ENCODE peak calls at places on chromosomes 5 and 9, in five cellular contexts. D is CD4-positive, alpha-beta memory T cell; R is spleen; F is cardiac muscle cell; N is GM23338. L is an unnamed sample.
A peak's percentile ranks its signal among the peaks of the same experiment; 100 is the strongest.

GRCh38 chr5:75140277-75140676 is 87.9 kb upstream of the GCNT4 start:
- DNase-seq in F (no peak), R (no peak), D (no peak), N (no peak), L (no peak)

GRCh38 chr9:81686614-81687520 is 2.5 kb downstream of the TLE1 start:
- DNase-seq in R (peak; percentile 94), D (no peak), N (peak; percentile 96), F (peak; percentile 89), L (no peak)

GRCh38 chr5:142881727-142882126 is 111.5 kb downstream of the ARHGAP26 start:
- DNase-seq in N (peak; percentile 86), R (no peak), D (no peak), F (no peak), L (no peak)

GRCh38 chr9:77305622-77306365 is 128.5 kb downstream of the VPS13A start:
- DNase-seq in D (no peak), N (no peak), R (no peak), F (peak; percentile 13), L (no peak)

GRCh38 chr5:136613243-136613642 is 247.9 kb upstream of the TRPC7 start:
- DNase-seq in N (no peak), D (no peak), F (no peak), R (no peak), L (no peak)

GRCh38 chr5:171342362-171343111 is 33.5 kb downstream of the TLX3 start:
- DNase-seq in D (peak; percentile 19), F (peak; percentile 77), N (peak; percentile 88), R (peak; percentile 15), L (peak; percentile 30)

GRCh38 chr5:148147415-148147814 is 20.9 kb upstream of the SPINK14 start:
- DNase-seq in D (no peak), N (no peak), R (no peak), F (no peak), L (no peak)

GRCh38 chr5:65014769-65015168 is 246.0 kb downstream of the CWC27 start:
- DNase-seq in D (no peak), N (no peak), F (no peak), R (no peak), L (no peak)

GRCh38 chr5:6714221-6715041 is 1.2 kb downstream of the TENT4A start:
- DNase-seq in N (peak; percentile 35), R (peak; percentile 91), F (peak; percentile 20), D (peak; percentile 19), L (peak; percentile 29)

GRCh38 chr5:111225926-111226325 is 1.7 kb downstream of the CAMK4 start:
- DNase-seq in F (no peak), N (no peak), R (no peak), D (no peak), L (no peak)

GRCh38 chr9:92964981-92965758 is 17.8 kb downstream of the FGD3 start:
- DNase-seq in D (no peak), R (peak; percentile 94), N (no peak), F (no peak), L (peak; percentile 52)

GRCh38 chr9:92965759-92966517 is 18.6 kb downstream of the FGD3 start:
- DNase-seq in N (no peak), D (no peak), R (peak; percentile 82), F (no peak), L (no peak)

GRCh38 chr9:92968081-92968480 is 20.8 kb downstream of the FGD3 start:
- DNase-seq in F (no peak), R (peak; percentile 59), N (no peak), D (no peak), L (no peak)

GRCh38 chr9:92964607-92964975 is 17.3 kb downstream of the FGD3 start:
- DNase-seq in N (no peak), D (no peak), R (peak; percentile 89), F (no peak), L (no peak)

DNA sequence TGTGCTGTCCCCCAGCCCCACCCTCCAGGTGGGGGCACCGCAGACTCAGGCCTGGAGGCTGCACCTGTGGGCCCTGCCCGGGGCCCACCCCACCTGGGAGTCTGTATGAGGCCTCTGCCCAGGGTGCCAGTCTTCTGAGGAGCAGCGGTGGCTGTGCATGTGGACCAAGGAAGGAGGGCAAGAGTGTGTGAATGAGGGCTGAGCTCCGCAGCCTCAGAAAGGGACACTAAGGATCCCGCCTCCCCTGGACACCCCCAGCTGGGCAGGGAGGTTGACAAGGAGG is 19.1 kb downstream of the FGD3 start:
- DNase-seq in N (no peak), D (no peak), R (peak; percentile 77), F (no peak), L (peak; percentile 72)
- H3K4me1 ChIP-seq in N (peaks cover 19% of the 10 kb centered on the region), D (peaks cover 82% of the 10 kb centered on the region), R (peaks cover 87% of the 10 kb centered on the region), F (no peaks in the 10 kb centered on the region), L (peaks cover 62% of the 10 kb centered on the region)

DNA sequence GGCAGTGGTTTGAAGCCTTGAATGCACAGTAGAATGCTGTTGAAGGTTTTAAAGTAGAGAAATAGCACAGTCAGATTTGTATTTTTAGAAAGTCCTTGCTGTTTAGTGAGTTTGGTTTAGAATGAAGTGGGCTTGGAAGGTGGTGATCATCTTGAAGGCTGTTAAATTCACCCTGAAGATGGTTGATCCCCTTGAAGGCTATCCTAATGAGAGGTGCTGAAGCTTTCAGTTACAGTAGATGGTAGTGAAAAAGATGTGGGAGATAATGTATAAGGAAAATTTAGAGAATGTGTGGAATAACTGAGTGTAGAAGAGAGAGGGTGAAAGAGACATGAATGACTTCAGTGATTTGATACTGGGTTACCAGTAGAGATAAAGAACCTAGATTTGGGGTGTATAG is 16.0 kb downstream of the TENT2 start:
- DNase-seq in R (no peak), F (no peak), D (no peak), N (no peak), L (no peak)
- H3K36me3 ChIP-seq in R (peaks cover 100% of the 10 kb centered on the region), F (peaks cover 29% of the 10 kb centered on the region), D (peaks cover 4% of the 10 kb centered on the region), N (peaks cover 13% of the 10 kb centered on the region), L (peaks cover 20% of the 10 kb centered on the region)

DNA sequence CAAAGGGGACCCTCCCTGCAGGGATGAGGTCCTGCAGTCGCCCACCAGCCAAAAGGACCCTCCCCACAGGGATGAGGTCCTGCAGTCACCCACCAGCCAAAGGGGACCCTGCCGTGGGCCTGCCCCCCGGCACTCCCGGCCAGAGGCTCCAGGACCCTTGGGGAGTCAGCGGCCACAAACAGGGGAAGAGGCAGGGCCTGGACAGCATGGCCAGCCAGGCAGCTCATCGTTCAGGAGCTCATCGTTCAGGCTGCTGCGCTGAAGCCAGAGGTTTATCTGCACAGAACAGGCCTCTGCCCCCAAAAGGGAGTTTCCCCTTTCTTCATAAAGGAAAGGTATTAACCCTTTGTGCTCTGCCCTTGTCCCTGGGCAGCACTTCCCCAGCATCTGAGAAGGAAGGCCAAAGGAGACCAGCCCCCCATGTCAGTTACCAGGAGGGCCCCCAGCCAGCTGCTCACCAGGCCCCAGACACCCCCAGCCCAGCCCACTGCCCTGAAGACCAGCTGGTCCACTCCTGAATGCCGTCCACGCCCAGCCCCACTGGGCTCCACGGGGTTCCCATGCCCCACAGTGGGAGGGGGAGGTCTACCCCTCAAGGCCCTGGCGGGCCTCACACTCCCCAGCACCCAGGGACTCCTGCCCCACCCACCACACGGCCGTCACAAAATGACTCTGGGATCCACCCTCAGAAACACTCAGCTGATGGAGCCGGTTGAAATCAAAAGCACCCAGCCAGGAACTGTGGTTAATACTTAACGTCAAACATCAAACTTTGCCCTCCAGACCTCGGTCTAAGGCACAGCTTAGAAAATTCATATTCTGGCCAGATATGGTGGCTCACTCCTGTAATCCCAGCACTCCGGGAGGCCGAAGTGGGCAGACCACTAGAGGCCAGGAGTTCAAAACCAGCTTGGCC is 6.3 kb downstream of the SLC12A7 start:
- DNase-seq in R (no peak), F (no peak), D (peak; percentile 78), N (no peak), L (peak; percentile 35)
- H3K4me1 ChIP-seq in R (peaks cover 100% of the 10 kb centered on the region), F (peaks cover 32% of the 10 kb centered on the region), D (peaks cover 92% of the 10 kb centered on the region), N (peaks cover 33% of the 10 kb centered on the region), L (peaks cover 99% of the 10 kb centered on the region)

GRCh38 chr9:37491939-37492338 is 6.2 kb downstream of the POLR1E start:
- DNase-seq in F (no peak), N (no peak), R (no peak), D (no peak), L (no peak)
- H3K36me3 ChIP-seq in F (peaks cover 34% of the 10 kb centered on the region), N (peaks cover 46% of the 10 kb centered on the region), R (peaks cover 93% of the 10 kb centered on the region), D (peaks cover 68% of the 10 kb centered on the region), L (peaks cover 24% of the 10 kb centered on the region)

GRCh38 chr5:140250386-140250785 is 52.5 kb downstream of the PFDN1 start:
- DNase-seq in N (no peak), F (no peak), D (no peak), R (no peak), L (no peak)
- H3K4me1 ChIP-seq in N (peaks cover 19% of the 10 kb centered on the region), F (no peaks in the 10 kb centered on the region), D (peaks cover 58% of the 10 kb centered on the region), R (peaks cover 64% of the 10 kb centered on the region), L (peaks cover 15% of the 10 kb centered on the region)

GRCh38 chr9:134759001-134759607 is 117.5 kb downstream of the COL5A1 start:
- DNase-seq in D (no peak), R (no peak), N (no peak), F (no peak), L (no peak)

GRCh38 chr9:134760750-134761420 is 119.3 kb downstream of the COL5A1 start:
- DNase-seq in R (no peak), F (no peak), D (no peak), N (no peak), L (no peak)

GRCh38 chr9:134757206-134757975 is 115.8 kb downstream of the COL5A1 start:
- DNase-seq in N (no peak), F (no peak), R (peak; percentile 73), D (no peak), L (no peak)

GRCh38 chr9:134755221-134755907 is 113.8 kb downstream of the COL5A1 start:
- DNase-seq in N (no peak), F (no peak), D (no peak), R (no peak), L (no peak)

DNA sequence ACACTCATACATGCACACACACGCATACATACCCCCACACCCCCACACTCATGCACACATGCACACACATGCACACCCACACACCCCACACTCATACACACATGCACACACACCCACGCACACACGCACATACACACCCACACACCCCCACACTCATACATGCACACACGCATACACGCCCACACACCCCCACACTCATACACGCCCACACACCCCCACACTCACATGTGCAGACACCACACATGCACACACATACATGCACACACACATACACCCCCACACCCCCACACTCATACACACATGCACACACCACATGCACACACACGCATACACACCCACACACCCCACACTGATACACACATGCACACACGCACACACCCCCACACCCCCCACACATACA is 118.3 kb downstream of the COL5A1 start:
- DNase-seq in R (no peak), D (no peak), F (no peak), N (no peak), L (no peak)
- H3K36me3 ChIP-seq in R (peaks cover 53% of the 10 kb centered on the region), D (no peaks in the 10 kb centered on the region), F (no peaks in the 10 kb centered on the region), N (no peaks in the 10 kb centered on the region), L (no peaks in the 10 kb centered on the region)

GRCh38 chr9:120688758-120689157 is 25.5 kb downstream of the MEGF9 start:
- DNase-seq in F (no peak), N (no peak), R (no peak), D (no peak), L (no peak)
- H3K4me1 ChIP-seq in F (peaks cover 9% of the 10 kb centered on the region), N (no peaks in the 10 kb centered on the region), R (peaks cover 58% of the 10 kb centered on the region), D (peaks cover 12% of the 10 kb centered on the region), L (peaks cover 6% of the 10 kb centered on the region)

GRCh38 chr9:120463765-120464164 is 116.2 kb downstream of the CDK5RAP2 start:
- DNase-seq in F (no peak), D (no peak), N (no peak), R (no peak), L (no peak)
- H3K36me3 ChIP-seq in F (no peaks in the 10 kb centered on the region), D (peaks cover 18% of the 10 kb centered on the region), N (no peaks in the 10 kb centered on the region), R (peaks cover 86% of the 10 kb centered on the region), L (peaks cover 28% of the 10 kb centered on the region)

GRCh38 chr9:136332482-136332983 is 5.2 kb downstream of the GPSM1 start:
- DNase-seq in R (no peak), F (no peak), D (no peak), N (no peak), L (no peak)
- H3K4me1 ChIP-seq in R (peaks cover 28% of the 10 kb centered on the region), F (peaks cover 19% of the 10 kb centered on the region), D (peaks cover 12% of the 10 kb centered on the region), N (peaks cover 5% of the 10 kb centered on the region), L (peaks cover 4% of the 10 kb centered on the region)

L was measured in CD8-positive, alpha-beta T cell.